ENCODE peak calls at places on chromosomes 6 and 20, in six cellular contexts. C is HL-60, D is endothelial cell, Y is cardiac muscle cell, I is upper lobe of right lung, N is RWPE2. F is an unnamed sample.

GRCh38 chr20:4052139-4052480 is 36.8 kb upstream of the RNF24 start:
- DNase-seq in D (no peak), Y (peak), I (no peak), C (no peak), N (no peak), F (no peak)

GRCh38 chr6:36625161-36625919 is 31.2 kb downstream of the SRSF3 start:
- DNase-seq in Y (no peak), I (peak), D (no peak), C (no peak), N (no peak), F (peak)

GRCh38 chr6:5712349-5713215 is 294.1 kb downstream of the NRN1 start:
- DNase-seq in D (no peak), I (no peak), N (no peak), C (peak), Y (no peak), F (no peak)

GRCh38 chr20:54158226-54158625 is 15.6 kb downstream of the CYP24A1 start:
- DNase-seq in D (no peak), Y (no peak), N (no peak), C (no peak), I (no peak), F (no peak)

GRCh38 chr20:33444797-33445560 is 1.4 kb upstream of the SNTA1 start:
- DNase-seq in Y (peak), C (no peak), N (no peak), D (no peak), I (no peak), F (no peak)

GRCh38 chr20:52103911-52104545 is 87.6 kb downstream of the ZFP64 start:
- DNase-seq in C (peak), N (no peak), D (peak), Y (no peak), I (peak), F (no peak)

GRCh38 chr6:101429291-101429690 is 35.8 kb downstream of the GRIK2 start:
- DNase-seq in C (no peak), I (no peak), D (no peak), N (no peak), Y (no peak), F (no peak)

GRCh38 chr6:13131935-13132661 is 196.2 kb downstream of the TBC1D7 start:
- DNase-seq in I (no peak), N (no peak), C (no peak), Y (no peak), D (no peak), F (no peak)

GRCh38 chr6:159533568-159533967 is 159.5 kb downstream of the SOD2 start:
- DNase-seq in Y (no peak), I (no peak), C (no peak), D (no peak), N (no peak), F (no peak)

GRCh38 chr6:91816335-91816734 is 1229.5 kb upstream of the MAP3K7 start:
- DNase-seq in D (no peak), C (no peak), N (peak), Y (no peak), I (peak), F (peak)

GRCh38 chr6:50145125-50145524 is 95.4 kb upstream of the DEFB112 start:
- DNase-seq in D (no peak), C (no peak), I (no peak), N (no peak), Y (peak), F (no peak)

GRCh38 chr6:150331344-150331743 is 37.5 kb upstream of the IYD start:
- DNase-seq in Y (no peak), C (no peak), D (no peak), I (no peak), N (no peak), F (no peak)

GRCh38 chr6:46948699-46949098 is 27.0 kb upstream of the ADGRF5 start:
- DNase-seq in N (no peak), C (no peak), I (no peak), D (peak), Y (peak), F (no peak)

GRCh38 chr20:8421981-8422380 is 289.9 kb downstream of the PLCB1 start:
- DNase-seq in I (no peak), C (no peak), D (no peak), N (no peak), Y (no peak), F (no peak)

GRCh38 chr20:5073154-5074049 is 46.4 kb downstream of the PCNA start:
- DNase-seq in C (peak), Y (no peak), D (no peak), N (peak), I (peak), F (peak)

GRCh38 chr6:159416891-159417540 is 247.8 kb downstream of the FNDC1 start:
- DNase-seq in C (no peak), I (no peak), N (no peak), D (no peak), Y (no peak), F (no peak)

GRCh38 chr6:7201732-7202541 is 94.2 kb downstream of the RREB1 start:
- DNase-seq in D (no peak), C (peak), N (no peak), Y (no peak), I (peak), F (no peak)

GRCh38 chr20:44271915-44272663 is 25.0 kb downstream of the GDAP1L1 start:
- DNase-seq in N (no peak), D (peak), Y (no peak), I (no peak), C (no peak), F (no peak)
- TF ChIP-seq CTCF in N (no peak), D (peak), Y (peak), I (peak), C (peak), F (peak)

DNA sequence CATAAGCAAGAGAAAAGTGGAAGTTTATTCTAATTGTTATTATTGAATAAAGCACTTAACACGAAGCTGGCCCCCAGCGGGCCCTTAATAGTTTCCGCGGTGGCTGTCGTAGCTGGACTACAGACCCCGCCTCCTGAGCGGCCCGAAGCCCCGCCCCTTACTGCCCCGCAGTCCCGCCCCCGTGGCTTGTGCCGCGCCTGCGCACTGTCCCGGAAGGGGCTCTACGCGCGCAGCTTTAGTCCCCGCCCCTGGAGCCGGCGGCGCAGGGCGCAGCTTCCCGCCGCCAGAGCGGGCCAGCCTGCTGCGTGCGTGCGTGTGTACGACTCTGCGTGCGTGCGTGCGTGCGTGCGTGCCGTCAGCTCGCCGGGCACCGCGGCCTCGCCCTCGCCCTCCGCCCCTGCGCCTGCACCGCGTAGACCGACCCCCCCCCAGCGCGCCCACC is at the start of gene VAPB:
- DNase-seq in Y (peak), I (peak), D (peak), N (peak), C (peak), F (peak)
- TF ChIP-seq CTCF in Y (no peak), I (no peak), D (no peak), N (no peak), C (no peak), F (no peak)

GRCh38 chr6:30689985-30690384 is 799 bp downstream of the NRM start:
- DNase-seq in C (no peak), N (no peak), Y (no peak), I (peak), D (no peak), F (peak)

GRCh38 chr6:30688569-30688968 is 2.1 kb upstream of the PPP1R18 start:
- DNase-seq in D (no peak), I (no peak), N (no peak), C (no peak), Y (no peak), F (no peak)

GRCh38 chr6:30689022-30689865 is 1.5 kb downstream of the NRM start:
- DNase-seq in I (no peak), C (no peak), Y (no peak), D (no peak), N (no peak), F (peak)

GRCh38 chr6:30690403-30691207 is at the start of gene NRM:
- DNase-seq in N (peak), D (peak), Y (peak), I (peak), C (peak), F (peak)

DNA sequence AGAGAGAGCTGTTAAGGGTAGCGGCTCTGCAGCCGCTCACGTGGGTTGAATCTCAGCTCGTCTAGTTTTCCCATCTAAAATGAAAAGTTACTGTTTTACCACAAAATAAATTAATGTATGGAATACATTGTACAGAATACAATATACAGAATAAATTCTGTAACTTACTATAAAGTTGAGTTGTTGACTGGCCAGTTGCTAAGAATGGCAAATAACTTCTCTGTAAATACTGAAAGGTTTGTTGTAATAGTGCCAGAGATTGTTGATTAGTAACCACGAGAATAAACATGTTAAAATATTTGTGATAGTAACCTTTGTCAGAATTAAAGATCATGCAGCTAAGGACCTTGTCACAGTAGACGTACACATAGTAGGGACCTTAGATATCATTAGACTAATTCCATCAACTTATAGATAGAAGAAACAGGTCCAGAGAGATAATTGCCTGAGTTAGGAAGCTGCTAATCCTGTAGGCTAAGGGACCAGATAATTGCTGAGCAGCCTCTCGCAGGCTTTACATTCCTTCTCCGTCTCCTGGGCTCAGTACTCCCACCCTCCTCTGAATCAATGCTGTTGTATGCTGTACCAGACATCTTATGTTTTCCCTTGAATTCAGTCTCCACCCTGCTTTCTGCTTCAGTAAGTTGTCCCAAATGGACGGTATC is 556 bp upstream of the NRM start:
- DNase-seq in C (no peak), I (no peak), Y (no peak), D (no peak), N (no peak), F (no peak)
- TF ChIP-seq CTCF in C (no peak), I (no peak), Y (no peak), D (no peak), N (no peak), F (no peak)

GRCh38 chr20:62376112-62377063 is 9.3 kb upstream of the LAMA5 start:
- DNase-seq in C (no peak), I (no peak), Y (peak), N (peak), D (peak), F (no peak)
- TF ChIP-seq CTCF in C (no peak), I (peak), Y (peak), N (peak), D (no peak), F (peak)

GRCh38 chr6:143276436-143276835 is 174.1 kb downstream of the ADAT2 start:
- DNase-seq in Y (no peak), N (no peak), D (no peak), C (peak), I (no peak), F (no peak)

GRCh38 chr6:143283887-143284640 is 166.4 kb downstream of the ADAT2 start:
- DNase-seq in I (no peak), D (no peak), Y (no peak), N (no peak), C (no peak), F (no peak)

GRCh38 chr6:143279385-143279784 is 171.1 kb downstream of the ADAT2 start:
- DNase-seq in I (no peak), C (no peak), N (no peak), Y (peak), D (peak), F (no peak)
- TF ChIP-seq CTCF in I (no peak), C (no peak), N (peak), Y (peak), D (peak), F (peak)

DNA sequence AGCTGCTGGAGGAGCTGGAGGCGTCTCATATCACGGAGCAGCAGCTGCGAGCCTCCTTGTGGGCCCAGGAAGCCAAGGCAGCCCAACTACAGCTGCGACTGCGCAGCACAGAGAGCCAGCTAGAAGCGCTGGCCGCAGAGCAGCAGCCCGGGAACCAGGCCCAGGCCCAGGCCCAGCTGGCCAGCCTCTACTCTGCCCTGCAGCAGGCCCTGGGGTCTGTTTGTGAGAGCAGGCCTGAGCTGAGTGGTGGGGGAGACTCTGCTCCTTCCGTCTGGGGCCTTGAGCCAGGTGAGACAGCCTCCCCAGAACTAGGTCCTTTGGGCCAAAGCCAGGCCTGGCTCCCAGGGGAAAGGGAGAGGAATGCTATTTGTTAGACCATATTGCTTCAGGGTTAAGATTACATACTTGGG is 31.7 kb downstream of the C20orf173 start:
- DNase-seq in C (no peak), I (peak), D (no peak), Y (no peak), N (peak), F (no peak)
- TF ChIP-seq CTCF in C (no peak), I (no peak), D (no peak), Y (no peak), N (no peak), F (no peak)